ENCODE peak calls at places on chromosome 15, in seven cellular contexts. One of them, this sample, is unnamed.

GRCh38 chr15:57861805-57862586 is 155.5 kb downstream of the POLR2M start:
- DNase-seq in cardiac fibroblast: peak; percentile 85
- DNase-seq in activated CD8-positive, alpha-beta memory T cell treated with anti-CD3 and anti-CD28 coated beads for 24 hours: no peak
- DNase-seq in SW480: peak; percentile 38
- DNase-seq in HEK293T: no peak
- DNase-seq in NCI-H510A treated with DMSO at 0.1 percent for 48 hours: no peak
- DNase-seq in CD4-positive, alpha-beta T cell: no peak
- DNase-seq in this sample: no peak

GRCh38 chr15:92809880-92810361 is 90.2 kb upstream of the CHD2 start:
- DNase-seq in activated CD8-positive, alpha-beta memory T cell treated with anti-CD3 and anti-CD28 coated beads for 24 hours: peak; percentile 74
- DNase-seq in SW480: peak; percentile 64
- DNase-seq in HEK293T: no peak
- DNase-seq in CD4-positive, alpha-beta T cell: no peak
- DNase-seq in cardiac fibroblast: peak; percentile 65
- DNase-seq in NCI-H510A treated with DMSO at 0.1 percent for 48 hours: peak; percentile 58
- DNase-seq in this sample: peak; percentile 23

GRCh38 chr15:34721802-34722795 is 32.7 kb downstream of the GJD2 start:
- DNase-seq in HEK293T: peak; percentile 38
- DNase-seq in NCI-H510A treated with DMSO at 0.1 percent for 48 hours: peak; percentile 55
- DNase-seq in SW480: peak; percentile 13
- DNase-seq in cardiac fibroblast: peak; percentile 41
- DNase-seq in activated CD8-positive, alpha-beta memory T cell treated with anti-CD3 and anti-CD28 coated beads for 24 hours: no peak
- DNase-seq in CD4-positive, alpha-beta T cell: no peak
- DNase-seq in this sample: peak; percentile 72

GRCh38 chr15:36449662-36450145 is 129.7 kb upstream of the CDIN1 start:
- DNase-seq in NCI-H510A treated with DMSO at 0.1 percent for 48 hours: no peak
- DNase-seq in cardiac fibroblast: no peak
- DNase-seq in HEK293T: no peak
- DNase-seq in CD4-positive, alpha-beta T cell: no peak
- DNase-seq in SW480: no peak
- DNase-seq in activated CD8-positive, alpha-beta memory T cell treated with anti-CD3 and anti-CD28 coated beads for 24 hours: no peak
- DNase-seq in this sample: no peak

GRCh38 chr15:36275656-36276055 is 303.8 kb upstream of the CDIN1 start:
- DNase-seq in NCI-H510A treated with DMSO at 0.1 percent for 48 hours: no peak
- DNase-seq in activated CD8-positive, alpha-beta memory T cell treated with anti-CD3 and anti-CD28 coated beads for 24 hours: no peak
- DNase-seq in HEK293T: no peak
- DNase-seq in CD4-positive, alpha-beta T cell: no peak
- DNase-seq in cardiac fibroblast: no peak
- DNase-seq in SW480: no peak
- DNase-seq in this sample: no peak

GRCh38 chr15:65071381-65071811 is 3.6 kb upstream of the RASL12 start:
- DNase-seq in HEK293T: no peak
- DNase-seq in cardiac fibroblast: no peak
- DNase-seq in NCI-H510A treated with DMSO at 0.1 percent for 48 hours: no peak
- DNase-seq in CD4-positive, alpha-beta T cell: no peak
- DNase-seq in SW480: no peak
- DNase-seq in activated CD8-positive, alpha-beta memory T cell treated with anti-CD3 and anti-CD28 coated beads for 24 hours: no peak
- DNase-seq in this sample: no peak

GRCh38 chr15:34837246-34838016 is 42.1 kb upstream of the ACTC1 start:
- DNase-seq in NCI-H510A treated with DMSO at 0.1 percent for 48 hours: peak; percentile 2
- DNase-seq in HEK293T: no peak
- DNase-seq in SW480: peak; percentile 37
- DNase-seq in CD4-positive, alpha-beta T cell: no peak
- DNase-seq in cardiac fibroblast: peak; percentile 74
- DNase-seq in activated CD8-positive, alpha-beta memory T cell treated with anti-CD3 and anti-CD28 coated beads for 24 hours: no peak
- DNase-seq in this sample: no peak

GRCh38 chr15:47135279-47135678 is 582.0 kb upstream of the SEMA6D start:
- DNase-seq in HEK293T: no peak
- DNase-seq in cardiac fibroblast: no peak
- DNase-seq in SW480: no peak
- DNase-seq in CD4-positive, alpha-beta T cell: no peak
- DNase-seq in activated CD8-positive, alpha-beta memory T cell treated with anti-CD3 and anti-CD28 coated beads for 24 hours: no peak
- DNase-seq in NCI-H510A treated with DMSO at 0.1 percent for 48 hours: no peak
- DNase-seq in this sample: no peak

GRCh38 chr15:58518626-58519025 is 86.8 kb downstream of the LIPC start:
- DNase-seq in HEK293T: no peak
- DNase-seq in SW480: no peak
- DNase-seq in NCI-H510A treated with DMSO at 0.1 percent for 48 hours: no peak
- DNase-seq in activated CD8-positive, alpha-beta memory T cell treated with anti-CD3 and anti-CD28 coated beads for 24 hours: no peak
- DNase-seq in cardiac fibroblast: no peak
- DNase-seq in CD4-positive, alpha-beta T cell: no peak
- DNase-seq in this sample: no peak

GRCh38 chr15:77525411-77525811 is 104.7 kb downstream of the HMG20A start:
- DNase-seq in NCI-H510A treated with DMSO at 0.1 percent for 48 hours: no peak
- DNase-seq in activated CD8-positive, alpha-beta memory T cell treated with anti-CD3 and anti-CD28 coated beads for 24 hours: no peak
- DNase-seq in SW480: no peak
- DNase-seq in HEK293T: no peak
- DNase-seq in cardiac fibroblast: no peak
- DNase-seq in CD4-positive, alpha-beta T cell: no peak
- DNase-seq in this sample: no peak

GRCh38 chr15:71325461-71325860 is 210.2 kb downstream of the THSD4 start:
- DNase-seq in activated CD8-positive, alpha-beta memory T cell treated with anti-CD3 and anti-CD28 coated beads for 24 hours: no peak
- DNase-seq in CD4-positive, alpha-beta T cell: no peak
- DNase-seq in NCI-H510A treated with DMSO at 0.1 percent for 48 hours: no peak
- DNase-seq in HEK293T: no peak
- DNase-seq in cardiac fibroblast: peak; percentile 51
- DNase-seq in SW480: no peak
- DNase-seq in this sample: no peak

GRCh38 chr15:78457101-78457500 is 19.1 kb downstream of the IREB2 start:
- DNase-seq in SW480: no peak
- DNase-seq in HEK293T: no peak
- DNase-seq in cardiac fibroblast: peak; percentile 89
- DNase-seq in CD4-positive, alpha-beta T cell: no peak
- DNase-seq in NCI-H510A treated with DMSO at 0.1 percent for 48 hours: peak; percentile 22
- DNase-seq in activated CD8-positive, alpha-beta memory T cell treated with anti-CD3 and anti-CD28 coated beads for 24 hours: no peak
- DNase-seq in this sample: peak; percentile 9

GRCh38 chr15:71806452-71806931 is 3.9 kb upstream of the NR2E3 start:
- DNase-seq in activated CD8-positive, alpha-beta memory T cell treated with anti-CD3 and anti-CD28 coated beads for 24 hours: no peak
- DNase-seq in SW480: no peak
- DNase-seq in CD4-positive, alpha-beta T cell: no peak
- DNase-seq in NCI-H510A treated with DMSO at 0.1 percent for 48 hours: no peak
- DNase-seq in HEK293T: no peak
- DNase-seq in cardiac fibroblast: peak; percentile 51
- DNase-seq in this sample: no peak

This sample was measured in SHP77.